ENCODE peak calls at places on chromosomes 11 and 22, in five cellular contexts. A, K, E, C and I are unnamed samples. For H3K27me3, the result is how much of the 10 kb centered on the place peaks cover.

GRCh38 chr11:17744151-17744940 is 9.8 kb downstream of the KCNC1 start:
- DNase-seq in A (no peak), K (no peak), E (no peak), C (peak), I (peak)

GRCh38 chr22:43301866-43302265 is 41.3 kb downstream of the SCUBE1 start:
- DNase-seq in A (no peak), K (no peak), E (no peak), C (no peak), I (no peak)

GRCh38 chr11:46564459-46564858 is 29.4 kb downstream of the AMBRA1 start:
- DNase-seq in A (no peak), K (no peak), E (no peak), C (peak), I (no peak)

GRCh38 chr11:78801161-78801884 is 226.7 kb upstream of the NARS2 start:
- DNase-seq in A (peak), K (peak), E (peak), C (peak), I (no peak)

GRCh38 chr11:28657378-28658030 is 549.3 kb downstream of the METTL15 start:
- DNase-seq in A (no peak), K (no peak), E (no peak), C (peak), I (no peak)

GRCh38 chr11:108019870-108020540 is 11.3 kb downstream of the CUL5 start:
- DNase-seq in A (peak), K (no peak), E (no peak), C (peak), I (no peak)

GRCh38 chr22:39926175-39927152 is 25.6 kb downstream of the GRAP2 start:
- DNase-seq in A (no peak), K (no peak), E (no peak), C (no peak), I (no peak)

GRCh38 chr11:15795378-15795777 is 561.0 kb downstream of the SOX6 start:
- DNase-seq in A (no peak), K (no peak), E (no peak), C (no peak), I (no peak)

GRCh38 chr11:126607374-126607773 is 251.9 kb downstream of the ST3GAL4 start:
- DNase-seq in A (no peak), K (peak), E (no peak), C (peak), I (no peak)

GRCh38 chr11:76654310-76654851 is 16.2 kb downstream of the LRRC32 start:
- DNase-seq in A (no peak), K (peak), E (peak), C (peak), I (no peak)

GRCh38 chr22:39174498-39175120 is 22.1 kb upstream of the CBX7 start:
- DNase-seq in A (no peak), K (peak), E (peak), C (peak), I (peak)

GRCh38 chr22:19448076-19448607 is 631 bp upstream of the C22orf39 start:
- DNase-seq in A (no peak), K (peak), E (peak), C (peak), I (peak)

GRCh38 chr22:38802671-38803121 is 8.8 kb upstream of the DNAL4 start:
- DNase-seq in A (peak), K (peak), E (peak), C (peak), I (no peak)

GRCh38 chr22:17777005-17777716 is 2.9 kb upstream of the BID start:
- DNase-seq in A (no peak), K (peak), E (peak), C (no peak), I (no peak)

GRCh38 chr11:35927730-35928129 is 16.1 kb upstream of the LDLRAD3 start:
- DNase-seq in A (peak), K (peak), E (peak), C (peak), I (peak)

GRCh38 chr22:44685384-44686056 is 16.5 kb upstream of the PRR5 start:
- DNase-seq in A (no peak), K (peak), E (peak), C (peak), I (peak)

GRCh38 chr11:75592699-75593098 is 30.6 kb downstream of the SERPINH1 start:
- DNase-seq in A (no peak), K (no peak), E (no peak), C (no peak), I (no peak)

GRCh38 chr22:19880786-19881569 is 26.3 kb upstream of the GNB1L start:
- DNase-seq in A (no peak), K (peak), E (peak), C (peak), I (no peak)

GRCh38 chr11:61647529-61647928 is 32.7 kb upstream of the DAGLA start:
- DNase-seq in A (no peak), K (no peak), E (no peak), C (no peak), I (no peak)

GRCh38 chr11:86476109-86476861 is 101.6 kb downstream of the CCDC81 start:
- DNase-seq in A (no peak), K (peak), E (no peak), C (peak), I (no peak)

GRCh38 chr11:66905631-66906030 is 48.8 kb downstream of the LRFN4 start:
- DNase-seq in A (no peak), K (no peak), E (no peak), C (no peak), I (no peak)

GRCh38 chr11:17256512-17256911 is 20.0 kb upstream of the NUCB2 start:
- DNase-seq in A (no peak), K (no peak), E (no peak), C (peak), I (no peak)

GRCh38 chr11:120558754-120559431 is 47.3 kb downstream of the GRIK4 start:
- DNase-seq in A (no peak), K (no peak), E (no peak), C (no peak), I (no peak)

GRCh38 chr22:25104367-25104766 is 95.3 kb upstream of the CRYBB3 start:
- DNase-seq in A (no peak), K (no peak), E (no peak), C (no peak), I (no peak)

GRCh38 chr22:36873614-36874308 is 13.0 kb downstream of the NCF4 start:
- DNase-seq in A (no peak), K (peak), E (peak), C (peak), I (no peak)

GRCh38 chr22:30705710-30706651 is 11.3 kb downstream of the OSBP2 start:
- DNase-seq in A (no peak), K (peak), E (no peak), C (peak), I (no peak)

GRCh38 chr11:84384637-84385227 is 1098.6 kb upstream of the CCDC90B start:
- DNase-seq in A (peak), K (peak), E (peak), C (peak), I (no peak)

GRCh38 chr11:127059286-127060200 is 59.0 kb upstream of the KIRREL3 start:
- DNase-seq in A (no peak), K (no peak), E (no peak), C (no peak), I (no peak)

GRCh38 chr11:76426660-76427059 is 18.2 kb upstream of the EMSY start:
- DNase-seq in A (no peak), K (no peak), E (no peak), C (no peak), I (no peak)

GRCh38 chr11:117662255-117662654 is 134.8 kb downstream of the DSCAML1 start:
- DNase-seq in A (no peak), K (no peak), E (no peak), C (no peak), I (no peak)

GRCh38 chr11:116330439-116331185 is 442.2 kb downstream of the BUD13 start:
- DNase-seq in A (no peak), K (no peak), E (peak), C (no peak), I (no peak)

GRCh38 chr11:120137611-120138521 is at the start of gene TRIM29:
- DNase-seq in A (no peak), K (no peak), E (no peak), C (no peak), I (peak)

GRCh38 chr22:44395116-44396005 is 82.6 kb upstream of the SHISAL1 start:
- DNase-seq in A (no peak), K (no peak), E (peak), C (no peak), I (peak)

GRCh38 chr22:40451230-40451629 is 80.8 kb downstream of the SGSM3 start:
- DNase-seq in A (no peak), K (no peak), E (no peak), C (no peak), I (no peak)

GRCh38 chr11:13335319-13335718 is 57.7 kb downstream of the BMAL1 start:
- DNase-seq in A (peak), K (peak), E (peak), C (peak), I (peak)

GRCh38 chr11:126710804-126711399 is 289.7 kb downstream of the KIRREL3 start:
- DNase-seq in A (no peak), K (no peak), E (no peak), C (no peak), I (no peak)

GRCh38 chr22:50218996-50219727 is 18.4 kb downstream of the SELENOO start:
- DNase-seq in A (peak), K (peak), E (peak), C (peak), I (peak)

GRCh38 chr22:22767876-22768602 is 119.6 kb upstream of the IGLL5 start:
- DNase-seq in A (no peak), K (peak), E (peak), C (no peak), I (no peak)

GRCh38 chr11:72263363-72263762 is 19.4 kb upstream of the PHOX2A start:
- DNase-seq in A (no peak), K (no peak), E (no peak), C (peak), I (no peak)

GRCh38 chr11:3232956-3233355 is 739 bp upstream of the MRGPRE start:
- DNase-seq in A (no peak), K (no peak), E (no peak), C (no peak), I (no peak)

GRCh38 chr11:3231550-3231850 is 717 bp downstream of the MRGPRE start:
- DNase-seq in A (no peak), K (no peak), E (no peak), C (no peak), I (no peak)

GRCh38 chr11:3229673-3230630 is 2.3 kb downstream of the MRGPRE start:
- DNase-seq in A (no peak), K (no peak), E (no peak), C (no peak), I (no peak)

GRCh38 chr11:3230636-3231549 is 1.3 kb downstream of the MRGPRE start:
- DNase-seq in A (no peak), K (no peak), E (no peak), C (no peak), I (no peak)

DNA sequence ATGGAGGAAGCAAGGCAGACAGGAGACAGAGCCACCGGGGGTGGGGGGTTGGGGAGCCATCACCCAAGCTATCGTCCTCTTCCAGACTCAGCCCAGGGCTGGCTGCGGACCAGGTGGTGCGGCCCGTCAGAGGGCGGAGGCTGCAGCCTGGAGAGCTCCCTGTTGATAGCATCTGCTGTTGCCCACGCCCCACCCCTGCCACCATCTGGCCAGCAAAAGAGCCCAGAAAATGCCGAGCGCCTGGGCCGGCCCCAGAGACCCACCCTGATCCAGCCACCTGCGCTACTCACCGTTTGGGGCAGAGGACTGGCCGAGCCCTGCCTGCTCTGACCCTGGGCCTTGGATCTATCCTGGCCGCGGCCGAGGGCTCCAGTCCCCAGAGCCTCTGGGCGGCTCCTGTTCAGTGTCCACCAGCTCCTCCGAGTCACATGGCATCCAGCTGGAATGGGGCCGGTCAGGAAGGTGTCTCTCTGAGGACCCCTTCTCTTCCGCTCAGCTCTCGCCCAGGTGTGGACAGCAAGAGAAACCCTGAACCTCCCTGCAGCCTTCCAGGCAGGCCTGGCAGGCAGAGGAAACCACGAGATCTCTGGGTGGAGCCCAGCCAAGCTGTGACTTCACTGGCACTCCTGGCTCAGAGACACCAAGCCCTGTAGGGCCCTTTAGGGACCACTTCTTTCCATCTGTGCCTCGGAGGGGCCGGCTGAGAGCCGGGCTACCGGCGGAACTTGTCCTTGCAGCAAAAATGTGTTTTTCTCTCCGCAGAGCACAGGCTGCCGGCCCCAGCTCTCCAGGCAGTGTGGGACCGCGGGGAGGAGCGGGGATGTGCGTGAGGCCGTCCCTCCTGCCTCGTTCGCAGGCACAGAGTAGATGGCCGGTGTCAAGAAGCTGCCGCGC is at the start of gene MRGPRE:
- DNase-seq in A (no peak), K (no peak), E (peak), C (no peak), I (no peak)
- H3K27me3 ChIP-seq in A (under half), K (under half), E (under half), C (half or more), I (under half)

DNA sequence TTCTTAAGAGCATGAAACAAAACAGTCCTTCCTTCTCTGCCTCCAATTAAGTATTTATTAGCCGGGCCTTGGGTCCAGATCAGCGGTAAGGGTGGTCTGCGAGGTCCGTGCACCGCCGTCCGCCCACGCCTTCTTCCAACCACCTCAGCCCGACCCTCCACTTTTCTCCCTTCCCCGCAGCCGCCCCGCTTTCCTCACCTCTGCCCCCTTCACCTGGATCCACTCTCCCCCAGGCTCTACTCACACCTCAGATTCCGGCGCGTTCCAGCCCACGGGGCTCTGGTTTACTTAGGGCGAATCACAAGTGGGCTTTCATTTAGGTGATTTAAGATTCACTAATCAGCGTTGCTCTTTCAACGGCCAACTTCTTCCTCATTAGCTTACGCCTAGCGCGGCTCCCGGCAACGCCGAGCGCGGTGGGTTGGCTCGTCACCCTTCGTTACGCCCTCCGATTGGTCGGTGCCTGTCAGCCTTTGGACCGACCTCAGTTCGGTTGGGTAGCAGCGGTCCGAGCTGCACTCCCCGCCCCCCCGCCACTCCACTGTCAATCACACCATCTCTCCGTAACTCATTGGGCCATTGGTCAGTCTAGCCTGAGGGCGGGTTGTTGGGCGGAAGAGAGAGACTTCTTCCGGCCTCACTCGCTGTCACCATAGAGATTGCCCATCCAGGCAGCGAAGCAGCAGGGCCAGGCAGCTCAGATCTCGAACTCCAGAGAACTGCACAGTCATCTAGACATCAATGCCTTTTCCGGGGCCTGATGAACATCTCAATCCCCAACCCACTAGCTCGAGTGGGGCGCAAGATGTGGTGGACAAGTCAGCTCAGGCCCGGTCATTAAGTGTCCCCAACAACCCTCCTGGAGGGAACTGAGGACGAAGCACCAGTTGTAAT is at the start of gene TMEM218:
- DNase-seq in A (peak), K (peak), E (peak), C (peak), I (peak)
- TF ChIP-seq POLR2A in A (no peak), K (peak), E (peak), C (no peak), I (no peak)

DNA sequence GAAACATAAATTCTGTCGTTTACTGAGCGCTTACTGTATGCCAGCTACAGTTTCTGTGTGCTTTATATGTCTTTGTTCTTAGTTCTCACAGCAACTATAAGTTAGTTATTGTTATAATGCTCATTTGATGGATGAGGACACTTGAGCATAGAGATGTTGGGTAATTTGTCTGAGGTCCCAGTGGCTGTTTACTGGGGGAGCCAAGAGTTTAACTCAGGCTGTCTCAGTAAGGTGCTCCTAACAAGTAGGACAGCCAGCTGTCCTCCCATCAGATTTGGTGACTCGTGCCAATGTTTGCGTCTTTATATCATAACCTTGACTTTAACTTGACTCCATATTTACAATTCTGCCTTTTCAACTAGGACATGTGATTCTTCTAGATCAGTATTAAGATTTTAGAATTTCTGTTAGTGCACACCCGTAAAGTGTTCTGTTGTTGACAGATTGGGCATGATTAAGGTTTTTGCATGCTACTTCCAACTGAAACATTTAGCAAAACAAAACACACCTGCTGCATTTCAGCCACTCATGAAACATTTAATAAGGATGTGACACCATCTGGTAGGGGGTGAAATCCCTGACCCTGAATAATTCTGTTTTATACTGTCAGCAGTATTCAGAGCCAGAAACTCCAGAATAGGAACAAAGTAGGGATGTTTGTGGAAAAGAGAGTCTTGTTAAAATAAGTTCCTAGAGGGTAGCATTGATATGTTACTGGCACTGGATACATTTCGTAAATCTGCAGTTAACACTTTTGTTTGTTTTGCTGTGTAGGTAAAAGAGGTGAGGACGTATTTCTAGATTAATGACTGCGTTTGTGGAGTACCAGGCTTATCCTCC is 1.9 kb downstream of the REXO2 start:
- DNase-seq in A (no peak), K (no peak), E (no peak), C (no peak), I (no peak)
- H3K4me3 ChIP-seq in A (peak), K (no peak), E (no peak), C (peak), I (no peak)

GRCh38 chr11:124874571-124875255 is 9.5 kb downstream of the ROBO3 start:
- DNase-seq in A (no peak), K (no peak), E (no peak), C (no peak), I (peak)
- H3K27me3 ChIP-seq in A (under half), K (under half), E (under half), C (under half), I (under half)

DNA sequence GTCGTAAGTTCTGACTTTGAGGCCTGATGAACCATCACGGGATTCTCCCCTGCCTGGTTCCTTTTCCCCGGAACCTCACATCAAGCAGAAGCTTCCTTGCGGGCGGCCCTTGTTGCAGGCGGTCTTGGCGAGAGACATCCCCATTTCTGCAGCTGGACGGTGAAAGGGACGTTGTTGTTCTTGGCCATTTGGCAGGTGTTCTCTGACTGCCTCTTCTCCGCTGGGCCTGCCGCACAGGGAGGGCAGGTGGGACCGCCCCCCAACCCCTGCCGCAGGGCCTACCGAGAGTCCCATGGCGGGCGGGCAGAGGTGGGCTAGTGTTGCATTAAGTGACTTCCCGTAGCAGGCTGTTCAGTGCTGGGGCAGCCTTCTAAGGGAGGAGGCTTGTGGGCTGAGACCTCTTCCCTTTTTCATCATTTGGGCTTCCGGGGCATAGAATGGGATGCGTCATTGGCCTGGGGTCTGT is 26.9 kb upstream of the GRAMD4 start:
- DNase-seq in A (no peak), K (no peak), E (peak), C (no peak), I (peak)
- TF ChIP-seq POLR2A in A (peak), K (peak), E (peak), C (no peak), I (peak)

DNA sequence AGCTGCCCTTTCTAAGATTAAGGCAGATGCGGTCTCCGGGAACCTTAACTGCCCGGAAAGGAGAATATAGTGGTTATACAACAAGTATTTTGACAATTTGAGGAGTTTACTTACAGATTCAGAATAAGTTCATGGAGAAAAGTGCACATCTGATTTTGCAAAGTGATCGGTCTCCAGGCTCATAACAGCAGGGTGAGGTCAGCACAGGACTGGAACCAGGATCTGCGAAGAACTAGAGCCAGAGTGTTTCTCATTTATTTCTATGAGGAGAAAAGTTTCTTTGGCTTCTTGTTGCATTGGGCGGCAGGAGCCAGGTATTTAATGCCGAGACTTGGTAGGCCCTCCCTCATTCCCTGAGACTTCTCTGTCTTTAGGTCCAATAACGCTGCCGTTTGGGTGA is 3.7 kb downstream of the ADAMTS15 start:
- DNase-seq in A (no peak), K (no peak), E (no peak), C (no peak), I (no peak)
- H3K4me3 ChIP-seq in A (no peak), K (no peak), E (no peak), C (peak), I (no peak)